ENCODE peak calls at places on chromosomes 2 and 18, in nine cellular contexts. B, T, X, P, F, H, Q, M and D are unnamed samples.

GRCh38 chr2:3864943-3865664 is 161.7 kb downstream of the DCDC2C start:
- DNase-seq in M (no peak), F (no peak), Q (no peak), T (no peak), P (no peak), B (no peak), X (no peak), H (no peak), D (no peak)

GRCh38 chr2:226658555-226658954 is 141.1 kb downstream of the IRS1 start:
- DNase-seq in P (no peak), Q (peak), M (no peak), T (no peak), B (no peak), X (no peak), H (no peak), F (no peak), D (no peak)

GRCh38 chr18:68448736-68449135 is 266.2 kb downstream of the TMX3 start:
- DNase-seq in P (no peak), H (peak), T (no peak), F (no peak), Q (peak), M (peak), B (no peak), X (no peak), D (no peak)

GRCh38 chr2:6921321-6921922 is 4.2 kb downstream of the RNF144A start:
- DNase-seq in T (peak), M (no peak), P (no peak), H (no peak), B (no peak), Q (no peak), F (no peak), X (no peak), D (no peak)

GRCh38 chr2:216742411-216742810 is 47.1 kb upstream of the IGFBP5 start:
- DNase-seq in P (no peak), F (no peak), B (peak), H (peak), M (no peak), Q (no peak), X (no peak), T (peak), D (no peak)

GRCh38 chr2:32937602-32938450 is 8.9 kb upstream of the LTBP1 start:
- DNase-seq in Q (peak), P (no peak), B (no peak), T (no peak), M (peak), X (no peak), F (no peak), H (peak), D (no peak)

GRCh38 chr2:70328921-70329561 is 27.2 kb upstream of the FAM136A start:
- DNase-seq in M (no peak), Q (no peak), F (no peak), T (no peak), H (no peak), P (no peak), X (no peak), B (peak), D (no peak)

GRCh38 chr18:11470941-11471340 is 138.5 kb upstream of the SLC35G4 start:
- DNase-seq in B (no peak), X (no peak), P (no peak), T (no peak), Q (no peak), F (no peak), M (no peak), H (no peak), D (no peak)

GRCh38 chr2:201116115-201116958 is at the start of gene CFLAR:
- DNase-seq in Q (peak), M (peak), T (peak), P (peak), B (peak), F (peak), H (peak), X (peak), D (no peak)

GRCh38 chr2:235504459-235505200 is 10.8 kb downstream of the AGAP1 start:
- DNase-seq in B (no peak), F (no peak), X (no peak), T (no peak), H (no peak), P (no peak), M (no peak), Q (no peak), D (no peak)
- TF ChIP-seq CTCF in B (no peak), F (no peak), X (no peak), T (no peak), H (no peak), P (no peak), M (no peak), Q (peak), D (no peak)

DNA sequence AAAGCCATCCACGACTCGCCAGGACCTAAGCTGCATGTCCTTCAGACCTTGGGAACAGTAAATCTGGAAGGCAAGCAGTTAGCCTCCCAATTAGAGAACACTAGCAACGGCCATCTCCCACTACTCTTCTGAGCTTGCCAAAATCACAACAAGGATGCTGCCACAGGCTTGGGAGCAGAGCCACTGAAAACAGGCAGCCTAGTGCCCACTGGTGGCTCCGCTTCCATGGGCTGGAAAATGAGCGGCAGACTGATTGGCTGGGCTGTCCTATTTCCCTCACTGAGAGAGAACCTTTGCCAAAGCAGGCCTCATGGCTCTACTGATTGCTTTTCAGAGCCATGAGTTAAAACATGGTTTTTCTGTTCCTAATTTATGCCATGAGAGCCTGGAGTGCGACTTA is 153.0 kb upstream of the NT5C1B start:
- DNase-seq in H (peak), Q (no peak), P (no peak), M (no peak), B (no peak), T (peak), F (no peak), X (peak), D (no peak)
- TF ChIP-seq CTCF in H (peak), Q (peak), P (no peak), M (peak), B (no peak), T (no peak), F (no peak), X (no peak), D (peak)

DNA sequence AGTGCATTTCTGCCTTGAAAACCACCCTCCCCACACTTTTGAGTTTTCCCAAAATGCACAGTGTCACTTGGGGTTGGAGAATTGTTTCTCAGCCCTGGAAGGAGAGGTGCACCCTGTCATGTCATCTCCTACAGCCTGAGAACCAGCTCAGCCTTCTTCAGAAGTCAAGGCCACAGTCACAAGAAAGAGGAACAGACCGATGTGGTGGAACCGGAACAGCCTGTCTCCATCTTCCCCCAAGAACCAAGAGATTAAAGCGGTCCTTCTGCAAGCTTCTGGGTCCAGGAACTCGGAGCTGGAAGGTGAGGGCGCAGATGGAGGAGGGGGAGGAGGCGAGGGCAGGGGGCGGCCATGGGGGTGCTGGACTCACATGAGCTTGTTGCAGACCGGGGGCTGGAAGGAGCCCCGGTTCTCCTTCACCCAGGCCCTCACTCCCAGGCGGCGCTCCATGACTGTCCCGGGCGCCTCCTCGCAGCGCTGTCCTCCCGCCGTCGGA is 248 bp downstream of the HAAO start:
- DNase-seq in Q (no peak), X (no peak), H (no peak), F (no peak), B (no peak), M (no peak), T (no peak), P (no peak), D (no peak)
- TF ChIP-seq CTCF in Q (no peak), X (no peak), H (no peak), F (no peak), B (no peak), M (no peak), T (no peak), P (no peak), D (no peak)

DNA sequence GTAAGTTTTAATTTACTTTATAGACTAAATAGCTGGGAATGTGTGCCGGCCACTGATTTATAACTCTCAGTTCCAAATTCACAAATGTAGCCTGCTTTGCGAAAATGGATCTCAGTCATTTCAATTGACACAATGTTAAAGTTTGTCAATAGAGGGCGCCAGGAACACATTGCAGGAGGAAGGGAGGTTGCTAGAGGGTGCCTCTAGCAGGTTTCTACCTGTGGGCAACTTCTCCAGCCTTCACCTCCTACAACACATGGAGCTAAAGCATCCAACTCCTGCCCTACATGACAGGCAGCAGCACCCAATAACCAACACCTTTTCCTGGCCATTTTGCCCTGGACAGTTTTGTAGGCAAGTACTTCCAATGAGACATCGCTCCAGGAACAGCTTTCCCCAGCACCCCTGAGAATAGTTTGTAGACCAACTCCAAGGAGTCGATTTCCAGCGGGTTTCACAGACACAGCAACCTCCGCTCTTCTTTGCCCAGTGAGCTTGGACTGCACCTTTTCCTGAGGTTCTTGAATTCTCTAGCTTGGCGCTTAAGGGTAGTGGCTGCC is 784.8 kb upstream of the CDH2 start:
- DNase-seq in X (peak), T (no peak), P (no peak), H (peak), Q (no peak), F (peak), M (peak), B (no peak), D (no peak)
- TF ChIP-seq CTCF in X (no peak), T (peak), P (peak), H (peak), Q (peak), F (peak), M (peak), B (peak), D (peak)

GRCh38 chr2:112646791-112647720 is 1.3 kb downstream of the SLC20A1 start:
- DNase-seq in Q (no peak), T (no peak), H (no peak), X (no peak), P (no peak), F (peak), B (no peak), M (no peak), D (no peak)

GRCh38 chr2:112646102-112646719 is 472 bp downstream of the SLC20A1 start:
- DNase-seq in T (no peak), F (peak), M (no peak), Q (no peak), B (no peak), P (peak), X (peak), H (no peak), D (no peak)

GRCh38 chr2:112644155-112644932 is 1.4 kb upstream of the SLC20A1 start:
- DNase-seq in Q (no peak), T (no peak), B (no peak), F (no peak), H (peak), X (no peak), P (no peak), M (no peak), D (no peak)

GRCh38 chr2:112644933-112645395 is 775 bp upstream of the SLC20A1 start:
- DNase-seq in B (no peak), P (peak), X (no peak), Q (no peak), H (no peak), M (no peak), F (peak), T (no peak), D (no peak)

DNA sequence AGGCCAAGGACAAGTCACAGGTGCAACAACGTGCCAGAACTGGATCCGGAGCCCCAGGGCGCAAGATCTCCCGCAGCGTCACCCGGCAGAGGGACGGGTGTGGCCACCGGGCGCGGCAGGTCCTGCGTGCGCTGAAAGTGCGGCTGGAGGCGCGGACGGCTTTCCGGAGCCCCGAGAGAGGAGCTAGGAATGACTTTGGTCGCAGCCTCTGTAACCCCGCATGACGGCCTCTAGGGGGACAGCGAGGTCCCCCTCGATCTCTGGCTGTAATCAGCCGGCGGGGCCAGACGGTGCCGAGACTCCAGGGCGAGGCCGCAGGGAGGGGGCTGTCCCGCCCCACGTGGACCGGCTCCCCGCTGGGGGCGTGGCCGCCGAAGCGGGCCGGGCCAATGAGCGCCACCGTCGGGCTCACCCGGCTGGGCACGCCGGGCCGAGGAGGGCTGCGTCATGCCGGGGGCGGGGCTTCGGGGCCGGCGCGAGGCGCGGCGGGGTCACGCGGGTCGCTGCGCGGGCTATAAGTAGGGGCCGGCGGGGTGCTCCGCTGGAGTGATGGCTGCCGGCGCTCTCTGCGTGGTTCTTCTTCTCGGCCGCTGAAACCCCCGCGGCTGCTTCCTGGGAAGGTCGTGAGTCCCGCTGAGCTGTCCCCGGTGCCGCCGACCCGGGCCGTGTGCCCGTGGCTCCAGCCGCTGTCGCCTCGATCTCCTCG is at the start of gene SLC20A1:
- DNase-seq in X (peak), P (peak), B (peak), Q (peak), H (peak), M (peak), T (peak), F (peak), D (peak)
- TF ChIP-seq CTCF in X (no peak), P (peak), B (no peak), Q (no peak), H (peak), M (peak), T (no peak), F (peak), D (peak)

DNA sequence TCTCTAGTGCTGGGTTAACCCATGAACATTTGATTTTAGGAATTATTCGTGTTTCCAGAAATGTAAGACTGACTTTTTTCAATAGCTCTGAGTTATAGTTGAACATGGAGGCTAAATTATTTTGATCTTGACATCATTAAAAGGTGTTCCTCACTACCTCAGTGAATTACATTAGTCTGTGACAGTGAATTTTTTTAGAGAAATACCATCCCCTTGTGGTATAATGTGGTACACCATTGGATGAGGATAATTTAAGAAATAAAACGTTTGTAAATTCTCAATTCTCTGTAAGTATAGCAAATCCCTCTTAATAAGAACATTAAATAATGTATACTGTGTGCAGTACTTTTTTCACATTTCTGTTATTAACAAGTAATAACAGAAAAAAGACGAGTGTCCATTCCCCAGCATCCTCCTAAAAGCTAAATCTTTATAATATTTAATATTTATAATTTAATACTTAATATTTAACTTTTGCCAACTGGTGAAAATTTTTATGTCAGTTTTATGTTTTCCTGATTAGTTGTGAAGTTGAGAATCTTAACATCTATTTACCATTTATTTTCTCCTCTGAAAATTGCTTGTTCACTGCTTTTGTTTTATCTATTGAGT is 70.3 kb upstream of the CWC22 start:
- DNase-seq in P (no peak), X (no peak), H (peak), F (no peak), Q (peak), T (no peak), M (no peak), B (no peak), D (no peak)
- TF ChIP-seq CTCF in P (no peak), X (peak), H (peak), F (peak), Q (peak), T (peak), M (peak), B (peak), D (peak)

DNA sequence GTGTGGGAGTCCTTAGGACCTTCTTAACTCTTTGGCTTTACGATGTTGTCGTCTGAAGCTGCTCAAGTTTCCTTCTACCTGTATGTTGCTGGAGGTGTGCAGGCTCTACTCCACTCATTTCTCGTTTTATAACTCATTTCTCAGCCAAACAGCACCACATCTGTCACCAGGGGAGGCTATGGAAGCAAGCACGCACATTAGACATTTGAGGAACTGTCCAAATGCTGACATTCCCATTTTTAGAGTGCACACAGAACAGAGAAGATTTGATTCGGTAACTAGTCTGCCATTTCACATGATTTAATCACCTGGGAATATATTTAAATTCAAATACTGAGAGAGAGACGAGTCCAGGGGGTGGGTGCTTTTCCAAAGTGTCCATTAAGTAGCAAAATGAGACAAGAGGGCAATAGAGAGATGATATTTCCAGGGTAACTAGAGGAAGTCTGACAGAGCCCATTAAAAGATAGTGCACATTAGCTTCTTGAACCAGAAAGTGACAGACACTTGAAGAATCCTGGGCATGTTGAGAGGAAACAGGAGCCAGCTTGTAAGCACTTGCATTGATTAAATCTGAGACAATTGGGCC is 793.3 kb downstream of the TDRD15 start:
- DNase-seq in F (no peak), B (no peak), M (no peak), P (no peak), Q (no peak), H (peak), X (no peak), T (no peak), D (no peak)
- TF ChIP-seq CTCF in F (no peak), B (no peak), M (no peak), P (no peak), Q (no peak), H (no peak), X (no peak), T (no peak), D (no peak)